ENCODE peak calls at places on chromosomes 12 and 14, in ten cellular contexts. P is BJ; A is RPMI7951; K is neuronal stem cell; T is RPMI8226; U is GM12865; X is lung microvascular endothelial cell; G is foreskin fibroblast; D is uterus; F is activated effector memory CD4-positive, alpha-beta T cell treated with Interleukin-2 at 50 U/mL for 16 hours. B is an unnamed sample.

GRCh38 chr12:52391618-52392002 is 6.2 kb upstream of the KRT84 start:
- DNase-seq in P (no peak), A (peak), K (no peak), T (peak), U (no peak), X (peak), G (peak), D (no peak), F (no peak), B (no peak)

GRCh38 chr12:7512528-7512927 is 9.0 kb upstream of the CD163 start:
- DNase-seq in P (peak), A (peak), K (no peak), T (no peak), U (no peak), X (no peak), G (peak), D (no peak), F (no peak), B (no peak)

GRCh38 chr14:93804654-93805053 is 16.4 kb upstream of the PRIMA1 start:
- DNase-seq in P (no peak), A (no peak), K (no peak), T (no peak), U (no peak), X (no peak), G (no peak), D (no peak), F (no peak), B (no peak)

GRCh38 chr12:27193854-27194544 is 50.1 kb upstream of the STK38L start:
- DNase-seq in P (peak), A (peak), K (no peak), T (no peak), U (no peak), X (peak), G (peak), D (peak), F (no peak), B (no peak)

GRCh38 chr14:32414808-32415255 is 85.7 kb downstream of the AKAP6 start:
- DNase-seq in P (no peak), A (no peak), K (no peak), T (no peak), U (no peak), X (no peak), G (peak), D (no peak), F (no peak), B (no peak)

GRCh38 chr12:51082561-51083139 is 746 bp downstream of the CSRNP2 start:
- DNase-seq in P (no peak), A (peak), K (no peak), T (peak), U (peak), X (peak), G (peak), D (peak), F (no peak), B (peak)

GRCh38 chr14:104752338-104752734 is 611 bp upstream of the SIVA1 start:
- DNase-seq in P (no peak), A (no peak), K (no peak), T (no peak), U (no peak), X (no peak), G (no peak), D (no peak), F (no peak), B (no peak)

GRCh38 chr12:46785413-46785812 is 40.4 kb downstream of the SLC38A4 start:
- DNase-seq in P (no peak), A (no peak), K (no peak), T (no peak), U (no peak), X (no peak), G (peak), D (no peak), F (no peak), B (no peak)

GRCh38 chr14:65062096-65063075 is 39.9 kb downstream of the MAX start:
- DNase-seq in P (no peak), A (no peak), K (no peak), T (no peak), U (no peak), X (no peak), G (no peak), D (no peak), F (no peak), B (no peak)